ENCODE peak calls at places on chromosomes 2 and 18, in five cellular contexts. G, X, J, Y and M are unnamed samples.

GRCh38 chr18:9578306-9578705 is 36.1 kb downstream of the PPP4R1 start:
- DNase-seq in Y (no peak), J (no peak), X (no peak), G (no peak), M (no peak)

GRCh38 chr2:3172265-3172935 is 205.2 kb downstream of the EIPR1 start:
- DNase-seq in X (no peak), J (no peak), G (no peak), Y (peak), M (no peak)

GRCh38 chr2:176648691-176649297 is 379.6 kb downstream of the MTX2 start:
- DNase-seq in X (no peak), G (no peak), Y (no peak), J (no peak), M (no peak)

GRCh38 chr18:55401638-55402191 is 186.3 kb downstream of the TCF4 start:
- DNase-seq in G (peak), X (peak), Y (no peak), J (no peak), M (no peak)

GRCh38 chr2:112465373-112465772 is 16.6 kb upstream of the TTL start:
- DNase-seq in Y (no peak), J (no peak), G (peak), X (peak), M (no peak)

GRCh38 chr18:69357590-69357989 is 43.1 kb upstream of the DOK6 start:
- DNase-seq in J (no peak), Y (no peak), X (no peak), G (no peak), M (no peak)

GRCh38 chr2:223297788-223298187 is 245.8 kb downstream of the KCNE4 start:
- DNase-seq in X (no peak), J (no peak), G (no peak), Y (no peak), M (peak)

GRCh38 chr2:147405651-147406050 is 439.2 kb upstream of the ACVR2A start:
- DNase-seq in Y (no peak), G (no peak), X (no peak), J (no peak), M (no peak)

GRCh38 chr2:858646-859045 is 92.0 kb upstream of the SNTG2 start:
- DNase-seq in X (no peak), Y (no peak), J (no peak), G (no peak), M (no peak)

GRCh38 chr2:69604844-69605243 is 38.7 kb downstream of the AAK1 start:
- DNase-seq in J (no peak), X (no peak), G (no peak), Y (no peak), M (no peak)

GRCh38 chr2:168773719-168774521 is 28.5 kb upstream of the NOSTRIN start:
- DNase-seq in Y (peak), G (peak), J (no peak), X (peak), M (peak)

GRCh38 chr2:138536302-138536701 is 34.7 kb downstream of the SPOPL start:
- DNase-seq in Y (no peak), G (peak), J (no peak), X (no peak), M (peak)

GRCh38 chr2:147688252-147688651 is 156.6 kb upstream of the ACVR2A start:
- DNase-seq in X (no peak), J (no peak), Y (no peak), G (no peak), M (no peak)

GRCh38 chr2:203583696-203584095 is 48.6 kb upstream of the RAPH1 start:
- DNase-seq in X (peak), J (no peak), Y (no peak), G (peak), M (no peak)

GRCh38 chr2:67616749-67617148 is 219.6 kb downstream of the ETAA1 start:
- DNase-seq in Y (no peak), G (peak), X (no peak), J (no peak), M (no peak)

GRCh38 chr2:191691016-191691725 is 13.2 kb downstream of the NABP1 start:
- DNase-seq in J (peak), X (peak), G (peak), Y (no peak), M (peak)

GRCh38 chr2:10889741-10890215 is 22.0 kb upstream of the KCNF1 start:
- DNase-seq in J (no peak), Y (no peak), G (no peak), X (no peak), M (peak)

GRCh38 chr2:20617892-20618467 is 32.9 kb downstream of the HS1BP3 start:
- DNase-seq in X (peak), Y (peak), G (peak), J (peak), M (peak)

GRCh38 chr2:231522418-231523180 is 7.6 kb downstream of the NMUR1 start:
- DNase-seq in X (no peak), G (no peak), J (no peak), Y (no peak), M (no peak)

GRCh38 chr18:32019251-32019943 is 772 bp downstream of the RNF125 start:
- DNase-seq in G (peak), J (no peak), X (peak), Y (peak), M (no peak)

GRCh38 chr18:75612491-75612890 is 185.0 kb upstream of the SMIM21 start:
- DNase-seq in J (no peak), Y (no peak), X (no peak), G (peak), M (no peak)

GRCh38 chr2:26694001-26694400 is 1.5 kb downstream of the KCNK3 start:
- DNase-seq in Y (no peak), G (no peak), J (no peak), X (no peak), M (no peak)

GRCh38 chr2:159069229-159069628 is 100.8 kb downstream of the TANC1 start:
- DNase-seq in X (no peak), Y (no peak), J (no peak), G (no peak), M (no peak)

GRCh38 chr18:79919089-79919488 is 32.4 kb downstream of the SLC66A2 start:
- DNase-seq in Y (peak), G (no peak), X (no peak), J (no peak), M (no peak)

GRCh38 chr2:171431677-171432167 is 2.1 kb downstream of the METTL8 start:
- DNase-seq in G (no peak), Y (no peak), X (no peak), J (no peak), M (no peak)

GRCh38 chr2:157903626-157904025 is 27.5 kb upstream of the ACVR1 start:
- DNase-seq in X (no peak), G (no peak), Y (no peak), J (no peak), M (no peak)

GRCh38 chr2:1294882-1295281 is 118.4 kb upstream of the TPO start:
- DNase-seq in J (no peak), X (no peak), G (no peak), Y (no peak), M (no peak)

GRCh38 chr18:36017232-36017631 is 44.8 kb downstream of the RMP24 start:
- DNase-seq in X (no peak), Y (no peak), J (no peak), G (no peak), M (peak)

GRCh38 chr2:38947241-38948239 is 57.9 kb downstream of the ARHGEF33 start:
- DNase-seq in Y (peak), X (peak), G (peak), J (peak), M (peak)

GRCh38 chr18:21656402-21656801 is 44.3 kb downstream of the SNRPD1 start:
- DNase-seq in Y (no peak), J (no peak), G (peak), X (no peak), M (no peak)

GRCh38 chr2:33598472-33599174 is 476 bp downstream of the FAM98A start:
- DNase-seq in J (peak), X (peak), Y (peak), G (peak), M (peak)

GRCh38 chr2:186562209-186562578 is 27.7 kb upstream of the ITGAV start:
- DNase-seq in Y (no peak), G (no peak), J (no peak), X (no peak), M (no peak)

DNA sequence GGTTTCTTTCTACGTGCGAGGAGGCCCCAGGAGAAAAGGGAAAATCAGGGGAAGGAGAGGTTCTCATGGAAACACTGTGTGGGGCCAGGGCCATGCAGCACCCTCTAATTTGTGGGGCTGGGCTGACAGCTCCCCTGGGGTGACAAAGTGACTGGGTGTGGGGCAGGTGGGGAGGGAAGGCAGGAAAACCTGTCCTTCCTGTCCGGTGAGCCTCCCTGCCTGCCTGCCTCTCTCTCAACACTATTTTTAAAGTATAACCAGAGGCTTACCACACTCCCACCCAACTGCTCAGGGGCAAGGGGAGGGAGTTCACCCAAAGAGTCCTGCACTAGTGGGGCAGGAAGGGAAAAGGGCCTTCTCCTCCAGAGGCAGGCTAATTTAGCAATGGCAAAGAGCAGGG is 10.5 kb upstream of the EPAS1 start:
- DNase-seq in X (no peak), J (no peak), Y (no peak), G (no peak), M (no peak)
- TF ChIP-seq CTCF in X (no peak), J (no peak), Y (no peak), G (no peak), M (no peak)

GRCh38 chr2:60882971-60883753 is 1.8 kb downstream of the REL start:
- DNase-seq in J (no peak), X (peak), G (peak), Y (no peak), M (no peak)

GRCh38 chr2:60884795-60885194 is 3.4 kb downstream of the REL start:
- DNase-seq in Y (no peak), G (no peak), J (no peak), X (no peak), M (no peak)

GRCh38 chr2:60883896-60884295 is 2.5 kb downstream of the REL start:
- DNase-seq in Y (no peak), G (no peak), J (no peak), X (no peak), M (no peak)

GRCh38 chr2:60880633-60880987 is 764 bp upstream of the REL start:
- DNase-seq in X (no peak), Y (no peak), G (no peak), J (no peak), M (no peak)

DNA sequence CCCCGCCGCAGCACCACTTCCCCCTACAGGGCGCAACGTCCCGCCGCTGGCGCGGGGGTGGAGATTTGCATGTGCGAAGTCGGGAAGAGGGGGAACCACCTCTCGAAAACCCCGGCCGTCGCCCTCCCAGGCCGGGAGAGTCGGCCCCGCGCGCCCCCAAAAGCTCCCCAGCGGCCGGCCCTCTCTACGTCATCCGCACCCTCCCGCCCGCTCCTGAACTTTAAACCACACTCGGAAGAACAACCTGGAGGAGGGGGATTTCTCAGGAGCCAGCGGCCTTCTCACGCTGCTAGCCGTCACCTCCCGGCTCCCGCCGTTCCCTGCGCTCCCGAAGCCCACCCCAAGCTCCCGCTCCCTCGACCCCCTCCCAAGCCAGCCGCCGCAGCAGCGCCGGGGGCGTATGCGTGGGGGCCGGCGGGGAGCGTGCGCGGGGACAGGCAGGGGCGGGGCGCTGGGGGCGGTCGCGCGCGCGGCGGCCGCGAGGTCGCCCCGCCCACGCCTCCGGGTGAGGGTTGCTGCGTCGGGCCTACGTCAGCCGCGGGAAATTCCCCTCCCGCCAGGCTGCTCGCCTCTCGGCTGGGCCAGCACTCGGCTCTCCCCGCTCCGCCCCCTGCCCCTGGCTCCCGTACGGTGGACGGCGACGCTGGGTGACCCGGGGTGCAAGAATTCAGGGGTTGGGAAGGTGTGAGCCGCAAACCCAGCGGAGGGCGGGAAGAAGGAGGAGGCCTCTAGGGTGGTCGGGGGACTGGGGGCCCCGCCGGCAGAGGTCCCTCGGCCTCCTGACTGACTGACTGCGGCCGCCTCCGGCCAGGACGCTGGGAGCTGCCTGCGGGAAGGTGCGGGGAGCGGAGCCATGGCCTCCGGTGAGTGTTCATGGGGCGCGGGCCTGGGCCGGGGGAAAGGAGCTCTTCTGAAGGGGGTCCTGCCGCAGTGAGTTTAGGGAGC is at the start of gene REL:
- DNase-seq in Y (peak), X (peak), G (peak), J (peak), M (peak)
- TF ChIP-seq CTCF in Y (peak), X (no peak), G (peak), J (no peak), M (peak)

DNA sequence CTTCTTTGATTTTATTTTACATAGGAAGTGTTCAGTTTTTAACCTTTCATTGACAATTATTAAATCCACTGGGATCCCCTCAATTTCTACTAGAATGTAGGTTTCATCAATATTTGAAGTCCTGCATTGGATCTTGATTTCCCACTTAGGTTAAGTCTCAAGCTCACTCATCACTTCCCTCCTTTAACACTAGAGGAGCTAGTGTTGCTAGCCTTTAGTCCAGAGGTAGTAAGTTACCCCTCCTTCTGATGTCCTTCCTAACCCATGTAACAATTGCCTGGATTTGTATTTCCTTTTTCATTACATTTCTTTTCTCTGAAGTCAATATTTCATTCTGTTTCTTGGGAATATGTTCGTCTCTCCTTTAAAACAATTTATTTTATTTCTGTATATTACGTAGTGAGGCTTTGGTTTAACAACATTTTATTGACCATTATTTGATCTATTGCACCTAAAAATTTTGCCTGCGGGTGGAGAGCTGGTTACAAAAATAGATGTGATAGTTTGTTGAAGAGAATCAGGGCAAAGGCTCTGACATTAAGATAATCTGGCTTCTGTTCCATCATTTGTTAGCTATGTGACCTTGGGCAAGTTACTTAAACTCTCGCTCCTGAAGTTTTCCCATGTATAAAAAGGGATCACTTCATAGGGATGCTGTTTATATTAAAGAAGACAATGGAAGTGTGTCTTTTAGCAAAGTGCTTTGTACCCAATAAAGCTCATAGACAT is 833.0 kb downstream of the SLC4A3 start:
- DNase-seq in G (no peak), X (peak), J (no peak), Y (no peak), M (no peak)
- TF ChIP-seq CTCF in G (peak), X (no peak), J (no peak), Y (no peak), M (no peak)

GRCh38 chr2:12715878-12716249 is 872 bp upstream of the TRIB2 start:
- DNase-seq in X (peak), G (peak), Y (peak), J (no peak), M (peak)

GRCh38 chr2:12715258-12715865 is 1.4 kb upstream of the TRIB2 start:
- DNase-seq in Y (no peak), X (no peak), G (no peak), J (no peak), M (no peak)

GRCh38 chr2:12717191-12717987 is 653 bp downstream of the TRIB2 start:
- DNase-seq in X (peak), Y (peak), J (no peak), G (peak), M (peak)

GRCh38 chr2:12717988-12718661 is 1.4 kb downstream of the TRIB2 start:
- DNase-seq in J (no peak), Y (no peak), X (no peak), G (peak), M (peak)

DNA sequence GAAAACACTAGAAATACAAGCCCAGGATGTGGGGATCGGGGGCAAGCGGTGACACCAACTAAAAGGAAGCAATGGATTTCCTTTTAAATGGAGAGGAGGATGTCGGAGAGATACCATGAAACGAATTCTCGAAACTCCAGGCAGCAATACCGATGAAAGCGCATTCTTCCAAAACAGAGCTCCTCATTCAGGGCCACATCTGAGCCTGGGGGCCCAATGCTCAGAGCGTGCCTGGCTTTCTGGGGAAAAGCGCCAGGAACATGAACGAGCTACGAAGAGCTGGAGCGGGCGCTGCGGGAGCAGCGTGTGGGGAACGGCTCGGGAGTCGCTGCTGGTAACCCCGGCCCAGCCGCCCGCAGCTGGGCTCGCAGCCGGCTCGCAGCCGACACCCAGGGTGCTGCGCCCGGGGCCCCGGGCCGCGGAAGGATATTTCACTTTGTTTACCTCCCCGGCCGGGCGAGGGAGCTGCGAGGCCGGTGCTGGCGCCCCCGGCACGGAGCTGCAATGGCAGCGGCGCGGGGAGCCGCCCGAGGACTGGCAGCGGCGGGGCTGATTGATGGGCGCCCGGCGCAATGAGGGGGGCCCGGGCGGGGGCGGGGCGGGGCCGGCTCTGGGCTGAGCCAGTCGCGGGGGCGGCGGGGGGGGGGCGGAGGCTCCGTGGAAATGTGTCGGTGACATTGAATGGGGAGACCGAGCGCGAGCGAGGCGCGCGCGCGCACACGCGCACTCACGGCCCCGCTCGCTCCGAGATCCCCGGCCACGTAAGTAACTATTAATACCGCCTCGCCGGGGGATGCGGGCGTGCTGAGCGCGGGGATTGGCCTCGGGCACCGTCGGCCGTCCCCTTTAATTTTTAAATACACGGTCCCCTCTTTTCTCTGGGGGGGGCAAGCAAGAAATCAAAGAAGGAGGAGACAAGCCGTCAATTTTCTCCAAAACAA is at the start of gene TRIB2:
- DNase-seq in X (peak), G (peak), J (no peak), Y (peak), M (peak)
- TF ChIP-seq CTCF in X (no peak), G (no peak), J (no peak), Y (no peak), M (no peak)

DNA sequence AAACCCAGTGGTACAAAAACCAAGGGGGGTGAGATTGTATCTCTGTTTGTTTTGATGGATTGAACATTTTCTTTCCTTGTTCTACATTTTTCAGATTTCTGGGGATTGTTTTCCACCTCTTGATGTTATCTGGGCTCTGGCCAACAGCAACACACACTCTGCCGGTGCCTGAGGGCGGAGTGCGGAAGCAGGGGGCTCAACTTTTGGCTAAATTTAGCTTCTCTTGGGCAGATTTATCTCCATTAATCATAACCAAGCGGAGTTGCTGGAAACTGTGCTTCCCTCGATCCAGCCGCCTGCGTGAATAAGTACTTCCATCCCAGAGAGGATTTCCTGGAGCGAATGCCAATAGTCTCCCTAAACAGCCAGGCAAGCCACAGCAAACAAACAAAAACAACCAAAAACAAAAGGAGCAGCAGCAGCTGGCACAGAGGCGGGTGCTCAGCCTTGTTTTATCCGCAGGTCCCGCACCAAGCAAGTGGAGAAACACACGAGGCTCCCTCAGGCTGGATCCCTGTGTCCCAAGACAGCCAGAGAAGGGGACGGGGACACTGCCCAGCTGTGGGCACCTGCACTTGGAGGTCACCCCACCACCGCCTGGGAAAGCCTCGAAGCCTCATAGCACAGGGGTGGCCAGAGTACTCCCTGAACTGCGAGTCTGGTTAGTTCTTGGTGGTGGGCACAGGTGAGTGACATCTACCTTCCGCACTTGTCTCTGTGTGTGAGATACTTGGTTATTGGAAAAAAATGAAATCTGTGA is 143.4 kb downstream of the NDUFA10 start:
- DNase-seq in Y (no peak), G (peak), J (no peak), X (no peak), M (no peak)
- TF ChIP-seq CTCF in Y (no peak), G (no peak), J (no peak), X (no peak), M (no peak)